ENCODE peak calls at places on chromosomes 3 and 15, in six cellular contexts. O, N, Y, J, S and F are unnamed samples.

GRCh38 chr15:82139823-82140268 is 94.0 kb upstream of the MEX3B start:
- DNase-seq in Y (peak), O (peak), S (no peak), J (no peak), N (peak), F (no peak)

GRCh38 chr15:71272932-71273331 is 157.7 kb downstream of the THSD4 start:
- DNase-seq in S (no peak), N (no peak), O (peak), Y (no peak), J (no peak), F (no peak)

GRCh38 chr3:120646771-120647449 is 35.1 kb downstream of the HGD start:
- DNase-seq in J (no peak), N (no peak), O (no peak), Y (no peak), S (no peak), F (no peak)

GRCh38 chr15:89575656-89576416 is 567 bp downstream of the TICRR start:
- DNase-seq in J (no peak), S (no peak), N (peak), Y (no peak), O (no peak), F (no peak)

GRCh38 chr15:62985768-62986167 is 56.8 kb upstream of the TPM1 start:
- DNase-seq in Y (no peak), S (no peak), N (no peak), J (no peak), O (peak), F (no peak)

GRCh38 chr3:194205675-194206133 is 69.8 kb downstream of the HES1 start:
- DNase-seq in N (peak), O (peak), Y (no peak), J (peak), S (no peak), F (no peak)

GRCh38 chr15:65306551-65306950 is 2.1 kb downstream of the RNU5B-1 start:
- DNase-seq in J (no peak), O (no peak), Y (no peak), S (no peak), N (no peak), F (no peak)

GRCh38 chr3:108333951-108334350 is 37.6 kb downstream of the HHLA2 start:
- DNase-seq in Y (no peak), N (no peak), S (no peak), J (no peak), O (no peak), F (no peak)

GRCh38 chr3:13308406-13308805 is 111.7 kb downstream of the NUP210 start:
- DNase-seq in O (peak), N (peak), S (no peak), Y (peak), J (peak), F (peak)

GRCh38 chr3:32154180-32154579 is 47.8 kb downstream of the GPD1L start:
- DNase-seq in N (peak), O (no peak), J (no peak), S (no peak), Y (no peak), F (no peak)

GRCh38 chr3:187044206-187044605 is 95.1 kb downstream of the RPL39L start:
- DNase-seq in O (no peak), N (peak), Y (no peak), S (no peak), J (no peak), F (no peak)

GRCh38 chr3:98770261-98771039 is 7.3 kb downstream of the ST3GAL6 start:
- DNase-seq in S (no peak), N (no peak), O (no peak), Y (no peak), J (peak), F (no peak)

GRCh38 chr15:83207622-83208356 is at the start of gene HDGFL3:
- DNase-seq in J (peak), O (peak), Y (peak), S (no peak), N (peak), F (no peak)
- TF ChIP-seq CTCF in J (no peak), O (no peak), Y (peak), S (no peak), N (peak), F (peak)

DNA sequence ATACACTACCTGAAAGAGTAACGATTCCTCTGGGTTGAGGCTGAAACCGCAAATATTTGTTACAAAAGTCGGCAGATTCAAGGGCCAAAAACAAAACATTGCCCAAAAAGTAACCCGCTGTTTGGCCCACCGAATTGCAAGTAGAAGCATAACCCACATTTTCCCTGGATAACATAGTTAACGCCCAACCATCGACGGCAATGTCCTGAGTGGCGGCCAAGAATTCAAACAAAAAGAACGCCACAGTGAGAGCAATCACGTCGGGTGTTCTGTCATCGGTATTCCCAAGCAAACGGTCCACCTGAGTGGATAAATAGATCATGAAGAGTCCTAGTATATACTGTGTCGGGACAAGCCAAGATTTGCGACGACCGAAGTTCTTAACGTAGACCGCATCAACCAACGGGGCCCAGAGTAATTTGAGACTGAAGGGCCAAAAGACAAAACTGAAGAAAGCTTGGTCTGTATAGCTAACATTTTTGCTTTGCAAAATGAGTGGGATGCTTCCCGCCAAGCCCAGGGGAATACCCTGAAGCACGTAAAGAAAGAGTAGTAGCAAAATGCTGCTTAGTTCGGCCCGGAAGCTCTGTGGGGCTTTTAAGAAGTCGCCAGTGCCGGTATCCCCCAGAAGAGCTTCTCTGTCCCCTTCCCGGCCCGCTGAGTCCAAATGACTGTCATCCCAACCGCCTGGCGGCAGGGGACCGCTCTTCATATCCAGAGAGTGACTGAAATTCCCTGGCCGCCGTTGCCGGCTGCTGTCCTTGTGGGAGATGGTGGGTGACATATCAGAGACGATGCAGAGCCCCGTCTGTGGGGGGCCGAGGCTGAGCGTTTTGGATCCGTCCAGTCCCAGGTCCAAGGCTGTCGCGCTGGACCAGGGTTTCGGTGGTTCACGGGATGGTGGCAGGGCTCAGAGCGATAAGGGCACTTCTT is 747 bp downstream of the SLC33A1 start:
- DNase-seq in J (peak), Y (no peak), N (peak), S (no peak), O (peak), F (no peak)
- TF ChIP-seq CTCF in J (no peak), Y (no peak), N (no peak), S (no peak), O (no peak), F (peak)

GRCh38 chr3:149902498-149903139 is 68.1 kb downstream of the PFN2 start:
- DNase-seq in O (no peak), S (no peak), J (no peak), N (peak), Y (no peak), F (no peak)
- TF ChIP-seq CTCF in O (peak), S (peak), J (no peak), N (peak), Y (peak), F (peak)

DNA sequence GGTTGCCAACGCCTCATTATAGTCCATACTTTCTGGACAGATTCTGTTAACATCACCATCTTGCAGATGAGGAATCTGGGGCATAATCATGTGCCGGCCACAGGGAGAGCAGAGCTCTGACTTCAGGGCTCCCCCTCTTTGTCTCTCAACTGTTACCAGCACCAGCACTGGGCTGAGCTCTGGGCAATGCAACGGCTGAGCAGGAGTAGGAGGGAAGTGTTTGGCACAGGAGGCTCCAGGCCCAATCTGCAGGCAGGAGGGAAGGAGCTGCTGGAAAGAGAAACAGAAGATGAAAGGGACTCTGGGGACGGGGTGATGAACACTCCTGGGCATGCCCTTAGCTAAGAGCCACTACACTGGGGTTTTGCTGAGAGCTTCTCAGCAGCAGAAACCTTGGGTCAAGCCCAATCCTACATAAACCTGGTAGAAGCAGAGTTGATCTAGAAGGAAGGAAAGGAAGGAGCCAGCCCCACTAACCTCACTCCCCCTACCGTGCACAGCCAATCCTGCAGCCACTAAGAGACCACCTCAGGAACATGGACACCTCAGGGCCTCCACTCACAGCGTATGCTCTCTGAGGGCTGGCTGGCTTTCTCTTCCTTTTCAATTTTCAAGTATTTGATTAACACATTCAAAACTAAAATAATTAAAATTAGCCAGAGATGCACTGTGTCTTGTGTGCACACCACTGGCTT is 73.1 kb upstream of the SPATA12 start:
- DNase-seq in Y (no peak), J (no peak), S (no peak), N (no peak), O (no peak), F (no peak)
- TF ChIP-seq CTCF in Y (no peak), J (peak), S (peak), N (peak), O (peak), F (peak)

GRCh38 chr3:48562367-48563095 is 1.1 kb downstream of the UCN2 start:
- DNase-seq in Y (no peak), O (no peak), S (no peak), J (no peak), N (no peak), F (no peak)

GRCh38 chr3:48563382-48563918 is at the start of gene UCN2:
- DNase-seq in J (no peak), Y (no peak), O (no peak), N (no peak), S (no peak), F (no peak)

GRCh38 chr3:48560648-48561018 is 2.9 kb downstream of the UCN2 start:
- DNase-seq in N (no peak), J (no peak), O (no peak), Y (no peak), S (no peak), F (no peak)

GRCh38 chr3:48558446-48559134 is 2.0 kb upstream of the PFKFB4 start:
- DNase-seq in N (no peak), J (peak), O (no peak), S (peak), Y (no peak), F (no peak)

DNA sequence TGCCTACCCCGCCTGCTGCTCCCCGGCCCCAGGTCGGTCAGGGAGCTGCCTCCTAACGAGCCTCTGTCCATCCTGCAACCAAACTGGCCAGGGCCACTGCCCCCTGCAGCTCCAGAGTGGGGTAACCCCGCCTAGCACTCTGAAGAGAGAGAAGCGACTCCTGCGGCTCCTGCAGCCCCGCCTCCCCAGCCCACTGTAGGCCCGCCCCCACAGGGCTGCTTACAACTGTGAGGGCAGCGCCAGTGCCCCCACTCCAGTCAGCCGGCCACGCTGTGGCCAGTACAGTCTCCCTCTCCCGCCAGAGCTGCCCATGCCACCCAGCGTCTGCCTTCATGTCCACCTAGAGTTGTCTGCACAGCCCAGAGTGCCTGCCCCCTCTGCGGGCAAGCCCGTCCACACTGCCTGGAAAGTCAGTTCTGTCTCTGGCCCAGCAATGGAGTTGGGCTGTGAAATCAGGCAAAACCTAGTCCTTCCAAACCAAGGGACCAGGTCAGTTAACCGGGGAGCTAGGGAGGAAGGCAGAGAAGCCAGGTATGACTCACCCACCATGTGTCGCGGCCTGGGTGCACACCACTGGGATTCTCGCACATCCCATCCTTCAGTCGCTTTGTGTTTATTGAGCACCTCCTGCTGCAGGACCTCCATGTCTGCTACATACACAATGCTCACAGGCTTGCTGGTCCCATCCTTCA is 2.4 kb downstream of the UCN2 start:
- DNase-seq in O (peak), S (peak), N (peak), J (peak), Y (peak), F (no peak)
- TF ChIP-seq CTCF in O (no peak), S (peak), N (no peak), J (peak), Y (peak), F (peak)

DNA sequence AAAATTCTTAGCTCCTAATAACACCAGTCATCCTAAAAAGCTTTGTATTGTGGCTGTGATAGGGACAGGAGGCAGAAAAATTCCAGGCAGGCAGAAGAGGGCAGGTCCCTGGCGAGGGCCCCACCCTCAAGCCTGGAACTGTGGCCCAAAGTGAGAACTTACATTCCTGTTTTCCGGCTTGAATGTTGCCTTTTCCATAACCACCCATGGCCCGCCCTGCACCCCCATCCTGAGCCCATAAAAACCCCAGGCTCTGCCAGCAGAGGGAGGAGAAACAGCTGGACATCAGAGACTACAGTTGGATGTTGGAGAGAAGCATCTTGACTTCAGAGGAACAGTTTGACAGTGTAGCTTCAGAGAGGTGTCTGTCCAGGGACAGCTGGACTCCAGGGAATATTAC is 37.3 kb downstream of the SLCO2A1 start:
- DNase-seq in Y (no peak), O (no peak), J (no peak), S (no peak), N (no peak), F (no peak)
- TF ChIP-seq CTCF in Y (no peak), O (no peak), J (no peak), S (no peak), N (no peak), F (peak)

GRCh38 chr3:140053794-140054193 is 118.8 kb downstream of the CLSTN2 start:
- DNase-seq in Y (no peak), O (no peak), J (no peak), N (no peak), S (no peak), F (no peak)

GRCh38 chr3:140055032-140055791 is 120.2 kb downstream of the CLSTN2 start:
- DNase-seq in O (no peak), J (no peak), Y (no peak), N (no peak), S (no peak), F (no peak)

GRCh38 chr3:140050396-140050795 is 115.4 kb downstream of the CLSTN2 start:
- DNase-seq in Y (no peak), J (no peak), N (no peak), S (no peak), O (no peak), F (no peak)

GRCh38 chr3:140053011-140053702 is 118.2 kb downstream of the CLSTN2 start:
- DNase-seq in Y (no peak), J (no peak), S (no peak), O (no peak), N (no peak), F (no peak)

GRCh38 chr3:140050977-140051957 is 116.3 kb downstream of the CLSTN2 start:
- DNase-seq in Y (peak), N (no peak), J (no peak), S (no peak), O (no peak), F (no peak)
- TF ChIP-seq CTCF in Y (peak), N (peak), J (peak), S (no peak), O (peak), F (peak)

GRCh38 chr3:55434789-55435188 is 52.3 kb downstream of the WNT5A start:
- DNase-seq in S (no peak), N (peak), Y (peak), J (peak), O (no peak), F (no peak)
- TF ChIP-seq CTCF in S (peak), N (peak), Y (peak), J (peak), O (peak), F (peak)

DNA sequence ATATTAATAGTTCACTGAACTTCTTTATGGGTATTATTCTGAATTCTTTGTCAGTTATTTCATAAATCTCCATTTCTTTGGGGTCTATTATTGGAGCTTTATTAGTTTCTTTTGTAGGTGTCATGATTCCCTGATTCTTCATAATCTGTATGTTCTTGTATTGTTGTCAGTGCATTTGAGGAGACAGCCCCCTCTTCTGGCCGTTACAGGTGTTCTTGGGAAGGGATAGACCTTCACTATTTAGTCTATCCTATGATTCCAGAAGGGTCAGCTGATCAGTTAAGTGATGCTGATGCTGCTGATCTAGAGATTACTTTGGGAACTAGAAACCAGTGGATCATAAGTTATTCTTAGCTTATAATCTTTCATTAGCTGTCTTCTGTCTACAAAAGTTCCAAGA is 34.9 kb downstream of the TMEM39A start:
- DNase-seq in S (no peak), N (peak), J (no peak), Y (peak), O (no peak), F (no peak)
- TF ChIP-seq CTCF in S (no peak), N (peak), J (no peak), Y (no peak), O (no peak), F (peak)

GRCh38 chr3:168251371-168251770 is 155.6 kb upstream of the GOLIM4 start:
- DNase-seq in Y (no peak), O (no peak), J (no peak), S (no peak), N (peak), F (no peak)

GRCh38 chr3:168249539-168250414 is 154.1 kb upstream of the GOLIM4 start:
- DNase-seq in J (peak), N (peak), S (peak), O (peak), Y (peak), F (peak)

GRCh38 chr3:168250415-168250861 is 154.7 kb upstream of the GOLIM4 start:
- DNase-seq in S (no peak), Y (no peak), J (no peak), N (no peak), O (peak), F (no peak)

GRCh38 chr3:168248383-168249047 is 152.8 kb upstream of the GOLIM4 start:
- DNase-seq in S (no peak), N (no peak), Y (no peak), J (no peak), O (peak), F (no peak)

DNA sequence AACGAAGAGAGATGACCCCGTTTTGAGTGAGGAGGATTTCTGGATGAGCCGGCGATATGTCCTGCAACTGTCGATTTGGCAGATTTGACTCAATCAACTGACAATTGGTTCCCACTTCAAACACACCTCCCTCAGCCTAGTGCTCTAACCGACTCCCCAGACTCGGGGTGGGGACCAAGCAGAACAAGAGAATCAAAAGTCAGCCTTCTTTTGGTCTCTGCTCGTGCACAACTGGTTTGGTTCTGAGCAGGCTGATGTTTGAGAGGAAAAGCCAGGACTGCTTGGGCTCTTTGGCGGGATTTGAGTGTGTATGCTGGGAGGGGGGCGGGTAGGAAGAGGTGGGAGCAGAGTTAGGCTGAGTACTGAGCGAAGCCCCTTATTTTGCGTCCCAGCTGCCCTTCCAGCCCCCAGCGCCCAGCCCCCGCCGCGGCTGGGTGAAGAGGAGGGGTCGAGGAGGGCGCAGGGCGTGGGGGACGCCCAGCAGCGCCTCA is 153.4 kb upstream of the GOLIM4 start:
- DNase-seq in N (no peak), S (no peak), O (peak), Y (no peak), J (no peak), F (no peak)
- TF ChIP-seq CTCF in N (no peak), S (no peak), O (no peak), Y (no peak), J (no peak), F (no peak)